ENCODE peak calls at places on chromosomes 12 and 14, in eight cellular contexts. O is activated naive CD8-positive, alpha-beta T cell treated with anti-CD3 and anti-CD28 coated beads, Interleukin-2, amount 50 U/mL, for 24 hours; R is GM19239; K is NCI-H460; Z is heart left ventricle; D is effector CD4-positive, alpha-beta T cell; P is activated T-cell treated with anti-CD3 and anti-CD28 coated beads, Interleukin-2, amount 50 U/mL, for 48 hours; V is stimulated activated CD8-positive, alpha-beta memory T cell treated with anti-CD3 and anti-CD28 coated beads, Interleukin-2, amount 100 ng/mL, for 48 hours. L is an unnamed sample.

GRCh38 chr14:53375573-53375972 is 222.4 kb upstream of the DDHD1 start:
- DNase-seq in O (no peak), R (no peak), K (no peak), Z (no peak), D (no peak), P (no peak), V (no peak), L (no peak)

GRCh38 chr12:92757599-92758121 is 54.9 kb downstream of the PLEKHG7 start:
- DNase-seq in O (no peak), R (no peak), K (no peak), Z (no peak), D (no peak), P (no peak), V (no peak), L (no peak)

GRCh38 chr12:11731455-11731854 is 82.0 kb downstream of the ETV6 start:
- DNase-seq in O (no peak), R (no peak), K (no peak), Z (no peak), D (no peak), P (no peak), V (no peak), L (peak)

GRCh38 chr12:1157046-1157445 is 166.0 kb downstream of the ERC1 start:
- DNase-seq in O (no peak), R (no peak), K (no peak), Z (no peak), D (no peak), P (no peak), V (no peak), L (no peak)

GRCh38 chr14:50860478-50861086 is 11.3 kb upstream of the ABHD12B start:
- DNase-seq in O (peak), R (peak), K (peak), Z (peak), D (peak), P (peak), V (peak), L (peak)

GRCh38 chr12:66584673-66585072 is 94.2 kb downstream of the GRIP1 start:
- DNase-seq in O (no peak), R (no peak), K (no peak), Z (no peak), D (no peak), P (no peak), V (no peak), L (no peak)

GRCh38 chr12:120230326-120230973 is 29.5 kb upstream of the RPLP0 start:
- DNase-seq in O (no peak), R (no peak), K (peak), Z (peak), D (no peak), P (no peak), V (no peak), L (no peak)

GRCh38 chr12:132329036-132329738 is at the start of gene GALNT9:
- DNase-seq in O (peak), R (no peak), K (no peak), Z (no peak), D (no peak), P (no peak), V (no peak), L (no peak)

GRCh38 chr14:99733551-99734405 is 49.7 kb downstream of the CYP46A1 start:
- DNase-seq in O (no peak), R (no peak), K (no peak), Z (peak), D (no peak), P (no peak), V (no peak), L (no peak)

GRCh38 chr14:38158468-38158867 is 49.2 kb upstream of the SSTR1 start:
- DNase-seq in O (no peak), R (no peak), K (no peak), Z (no peak), D (no peak), P (no peak), V (no peak), L (no peak)

GRCh38 chr14:89336338-89336737 is 80.7 kb downstream of the FOXN3 start:
- DNase-seq in O (no peak), R (no peak), K (no peak), Z (no peak), D (no peak), P (no peak), V (no peak), L (no peak)

GRCh38 chr14:91063119-91063518 is 2.7 kb upstream of the RPS6KA5 start:
- DNase-seq in O (no peak), R (no peak), K (no peak), Z (no peak), D (peak), P (no peak), V (no peak), L (peak)

GRCh38 chr12:110074089-110074488 is 25.8 kb upstream of the C12orf76 start:
- DNase-seq in O (no peak), R (no peak), K (no peak), Z (no peak), D (no peak), P (no peak), V (no peak), L (no peak)

GRCh38 chr14:96253140-96253539 is 2.9 kb upstream of the BDKRB1 start:
- DNase-seq in O (no peak), R (no peak), K (no peak), Z (no peak), D (no peak), P (no peak), V (no peak), L (no peak)

GRCh38 chr12:13316847-13317246 is 120.3 kb downstream of the EMP1 start:
- DNase-seq in O (no peak), R (no peak), K (no peak), Z (no peak), D (no peak), P (no peak), V (no peak), L (no peak)

GRCh38 chr14:53741379-53742225 is 215.0 kb downstream of the BMP4 start:
- DNase-seq in O (no peak), R (no peak), K (no peak), Z (no peak), D (no peak), P (no peak), V (no peak), L (no peak)

GRCh38 chr12:49636979-49637378 is 13.6 kb downstream of the PRPF40B start:
- DNase-seq in O (peak), R (peak), K (peak), Z (peak), D (peak), P (peak), V (peak), L (peak)

GRCh38 chr12:44015333-44015941 is 179.6 kb downstream of the TMEM117 start:
- DNase-seq in O (no peak), R (peak), K (peak), Z (no peak), D (no peak), P (no peak), V (no peak), L (peak)

GRCh38 chr14:61342486-61342885 is 21.1 kb downstream of the PRKCH start:
- DNase-seq in O (peak), R (no peak), K (no peak), Z (no peak), D (peak), P (peak), V (peak), L (no peak)

GRCh38 chr14:31425905-31426304 is 5.6 kb upstream of the HEATR5A start:
- DNase-seq in O (no peak), R (no peak), K (no peak), Z (no peak), D (no peak), P (no peak), V (no peak), L (no peak)

GRCh38 chr12:14946856-14947255 is 8.5 kb upstream of the ERP27 start:
- DNase-seq in O (no peak), R (no peak), K (no peak), Z (no peak), D (no peak), P (no peak), V (no peak), L (no peak)

GRCh38 chr12:34299802-34300193 is 277.5 kb downstream of the ALG10 start:
- DNase-seq in O (no peak), R (no peak), K (no peak), Z (no peak), D (no peak), P (no peak), V (no peak), L (no peak)

GRCh38 chr14:23208286-23208685 is 24.8 kb upstream of the SLC7A8 start:
- DNase-seq in O (no peak), R (no peak), K (no peak), Z (no peak), D (no peak), P (no peak), V (no peak), L (no peak)

GRCh38 chr12:52213541-52214420 is 19.3 kb upstream of the KRT7 start:
- DNase-seq in O (peak), R (peak), K (peak), Z (peak), D (peak), P (peak), V (peak), L (peak)